ENCODE peak calls at places on chromosomes 11 and 22, in four cellular contexts. M is trophoblast cell, J is A549, K is neuronal stem cell. Z is an unnamed sample.

GRCh38 chr11:26188559-26188958 is 143.4 kb upstream of the ANO3 start:
- DNase-seq in M (no peak), J (no peak), K (no peak), Z (no peak)

GRCh38 chr11:108838804-108839128 is 173.9 kb downstream of the DDX10 start:
- DNase-seq in M (no peak), J (no peak), K (no peak), Z (no peak)

GRCh38 chr11:563812-564578 is 3.2 kb downstream of the RASSF7 start:
- DNase-seq in M (peak; percentile 87), J (no peak), K (no peak), Z (peak; percentile 57)

GRCh38 chr11:44681698-44682097 is 45.1 kb upstream of the TSPAN18 start:
- DNase-seq in M (no peak), J (no peak), K (no peak), Z (peak; percentile 54)

GRCh38 chr11:3219281-3219892 is 774 bp upstream of the MRGPRG start:
- DNase-seq in M (no peak), J (no peak), K (no peak), Z (no peak)

GRCh38 chr11:134576286-134576685 is 164.2 kb upstream of the B3GAT1 start:
- DNase-seq in M (no peak), J (no peak), K (no peak), Z (no peak)

GRCh38 chr11:32331098-32331497 is 104.2 kb downstream of the WT1 start:
- DNase-seq in M (no peak), J (no peak), K (no peak), Z (no peak)

GRCh38 chr22:42673898-42674390 is 24.8 kb upstream of the CYB5R3 start:
- DNase-seq in M (peak; percentile 54), J (no peak), K (no peak), Z (no peak)

GRCh38 chr11:10878408-10879214 is 20.8 kb upstream of the ZBED5 start:
- DNase-seq in M (no peak), J (peak; percentile 31), K (peak; percentile 17), Z (no peak)

GRCh38 chr11:94638278-94638901 is 71.2 kb downstream of the PIWIL4 start:
- DNase-seq in M (peak; percentile 15), J (no peak), K (no peak), Z (no peak)

GRCh38 chr22:25496396-25497064 is 67.9 kb upstream of the GRK3 start:
- DNase-seq in M (no peak), J (no peak), K (no peak), Z (no peak)

GRCh38 chr11:112961751-112962747 is 829 bp downstream of the NCAM1 start:
- DNase-seq in M (no peak), J (no peak), K (peak; percentile 39), Z (no peak)

DNA sequence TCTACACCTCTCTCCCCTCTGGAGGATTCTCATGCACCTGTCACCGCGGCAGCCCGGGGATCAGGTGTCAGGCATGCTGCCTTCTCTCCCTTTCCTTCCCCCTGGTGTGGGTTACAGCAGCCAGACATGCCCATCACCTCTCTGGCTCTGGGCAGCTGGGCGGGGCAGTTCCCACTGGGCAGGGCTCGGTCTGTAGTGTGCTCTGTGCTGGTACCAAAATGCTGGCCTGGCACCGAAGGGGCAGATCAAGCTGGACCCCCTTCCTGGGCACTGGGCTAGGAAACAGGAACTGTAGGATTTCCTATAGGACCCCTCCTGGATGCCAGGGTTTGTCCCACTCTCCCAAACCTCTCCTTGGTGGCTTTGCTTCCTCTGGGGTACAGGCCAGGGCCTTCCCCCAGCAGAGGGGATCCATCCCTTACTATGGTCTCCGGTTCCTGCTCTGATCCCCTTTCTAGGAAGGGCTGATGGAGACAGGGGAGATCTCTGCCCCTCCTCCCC is 821 bp downstream of the GAL3ST1 start:
- DNase-seq in M (no peak), J (no peak), K (no peak), Z (no peak)
- H3K27ac ChIP-seq in M (no peak overlapping the region), J (peak overlapping the region; percentile 98), K (no peak overlapping the region), Z (no peak overlapping the region)

DNA sequence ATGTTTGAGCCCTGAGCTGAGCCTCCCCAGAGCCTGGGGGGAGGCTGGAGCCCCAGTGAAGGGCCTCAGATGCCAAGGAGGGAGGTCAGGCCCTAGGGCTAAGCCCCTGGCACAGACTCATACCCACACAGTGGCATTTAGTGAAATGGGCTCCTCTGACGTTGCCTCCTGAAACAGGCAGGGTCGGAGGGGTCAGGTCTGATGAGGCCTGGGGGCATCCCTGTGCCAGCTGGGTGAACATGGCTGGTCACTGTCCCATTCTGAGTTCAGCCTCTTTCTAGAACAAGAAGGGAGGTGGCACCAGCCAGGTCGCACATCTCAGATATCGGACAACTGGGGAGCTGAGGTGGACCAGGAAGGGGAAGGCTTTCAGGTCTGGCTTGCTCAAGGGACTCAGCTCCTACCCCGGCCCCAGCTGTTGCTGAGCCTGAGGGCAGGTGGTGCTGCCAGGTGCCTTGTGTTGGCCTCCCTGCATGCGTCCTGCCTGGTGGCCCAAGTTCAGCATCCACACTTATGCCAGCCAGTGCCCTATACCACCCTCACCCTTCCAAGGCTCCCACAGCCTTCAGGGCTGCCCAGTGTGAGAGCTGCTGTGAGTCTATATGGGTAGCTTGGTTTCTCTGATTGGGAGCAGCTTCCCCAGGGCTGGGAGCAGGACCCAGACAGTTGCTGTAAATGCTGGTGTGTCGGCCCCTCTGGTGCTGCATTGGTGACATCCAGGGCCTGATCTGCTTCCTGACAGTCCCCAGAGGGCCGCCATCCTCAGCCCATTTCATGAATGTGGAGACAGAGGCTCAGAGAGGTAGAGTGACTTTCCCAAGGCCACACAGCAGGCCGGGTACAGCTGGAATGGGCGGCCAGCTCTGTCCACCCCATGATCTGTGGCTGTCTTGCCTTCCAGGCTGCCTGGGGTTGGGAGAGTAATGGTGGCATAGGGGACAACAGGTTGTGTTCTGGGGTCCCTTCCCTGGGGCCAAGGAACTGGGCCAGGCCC is 32.8 kb upstream of the PPARA start:
- DNase-seq in M (no peak), J (no peak), K (no peak), Z (no peak)
- H3K4me1 ChIP-seq in M (no peaks in the 10 kb centered on the region), J (peaks cover 43% of the 10 kb centered on the region), K (peaks cover 2% of the 10 kb centered on the region), Z (no peaks in the 10 kb centered on the region)

DNA sequence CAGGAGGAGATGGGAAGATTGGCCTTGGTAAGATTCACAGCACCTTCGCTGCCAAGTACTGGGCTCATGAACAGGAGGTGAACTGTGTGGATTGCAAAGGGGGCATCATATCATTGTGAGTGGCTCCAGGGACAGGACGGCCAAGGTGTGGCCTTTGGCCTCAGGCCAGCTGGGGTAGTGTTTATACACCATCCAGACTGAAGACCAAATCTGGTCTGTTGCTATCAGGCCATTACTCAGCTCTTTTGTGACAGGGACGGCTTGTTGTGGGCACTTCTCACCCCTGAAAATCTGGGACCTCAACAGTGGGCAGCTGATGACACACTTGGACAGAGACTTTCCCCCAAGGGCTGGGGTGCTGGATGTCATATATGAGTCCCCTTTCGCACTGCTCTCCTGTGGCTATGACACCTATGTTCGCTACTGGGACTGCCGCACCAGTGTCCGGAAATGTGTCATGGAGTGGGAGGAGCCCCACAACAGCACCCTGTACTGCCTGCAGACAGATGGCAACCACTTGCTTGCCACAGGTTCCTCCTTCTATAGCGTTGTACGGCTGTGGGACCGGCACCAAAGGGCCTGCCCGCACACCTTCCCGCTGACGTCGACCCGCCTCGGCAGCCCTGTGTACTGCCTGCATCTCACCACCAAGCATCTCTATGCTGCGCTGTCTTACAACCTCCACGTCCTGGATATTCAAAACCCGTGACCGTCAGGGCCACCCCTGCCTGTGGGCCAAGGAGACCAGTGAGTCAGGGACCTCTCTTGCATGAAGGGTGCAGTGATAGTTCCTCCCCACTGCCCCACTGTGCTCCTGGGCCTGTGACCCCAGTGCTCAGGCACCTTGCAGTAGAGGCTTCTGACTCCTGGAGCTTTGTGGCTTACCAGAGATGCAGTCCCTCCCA is 83.6 kb downstream of the BCR start:
- DNase-seq in M (no peak), J (no peak), K (no peak), Z (no peak)
- H3K27ac ChIP-seq in M (no peak overlapping the region), J (no peak overlapping the region), K (no peak overlapping the region), Z (peak overlapping the region; percentile 27)

GRCh38 chr22:17271711-17272451 is 52.6 kb upstream of the ADA2 start:
- DNase-seq in M (no peak), J (no peak), K (no peak), Z (no peak)

GRCh38 chr22:17269607-17270261 is 50.5 kb upstream of the ADA2 start:
- DNase-seq in M (no peak), J (no peak), K (no peak), Z (no peak)

GRCh38 chr22:17267661-17268330 is 48.6 kb upstream of the ADA2 start:
- DNase-seq in M (peak; percentile 75), J (no peak), K (no peak), Z (no peak)

GRCh38 chr22:17268501-17269223 is 49.4 kb upstream of the ADA2 start:
- DNase-seq in M (no peak), J (no peak), K (no peak), Z (no peak)

DNA sequence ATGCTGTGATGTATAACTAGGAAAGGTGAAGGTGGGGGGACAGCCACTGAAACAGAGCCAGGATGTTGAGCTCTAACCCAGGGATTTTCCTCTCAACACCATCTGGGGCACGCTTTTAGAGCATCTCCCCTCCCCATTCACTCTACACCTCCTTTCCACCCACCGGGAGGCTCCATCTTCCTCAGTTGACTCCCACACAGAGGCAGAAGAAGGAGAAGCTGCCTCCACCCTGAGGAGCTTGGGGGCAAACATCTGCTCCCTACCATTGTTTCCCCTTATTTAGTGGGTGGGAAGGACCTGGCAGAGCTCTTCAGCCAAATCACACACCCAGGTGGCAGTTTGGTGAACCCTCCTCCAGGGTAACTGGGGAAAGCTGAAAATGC is 50.0 kb upstream of the ADA2 start:
- DNase-seq in M (no peak), J (no peak), K (no peak), Z (no peak)
- H3K4me1 ChIP-seq in M (peaks cover 25% of the 10 kb centered on the region), J (no peaks in the 10 kb centered on the region), K (peaks cover 59% of the 10 kb centered on the region), Z (no peaks in the 10 kb centered on the region)

GRCh38 chr11:65524747-65525658 is at the start of gene SCYL1:
- DNase-seq in M (peak; percentile 51), J (peak; percentile 53), K (peak; percentile 80), Z (no peak)
- H3K27ac ChIP-seq in M (peak within 1 kb of the TSS; percentile 72), J (peak within 1 kb of the TSS; percentile 99), K (no peak within 1 kb of the TSS), Z (peak within 1 kb of the TSS; percentile 39)

DNA sequence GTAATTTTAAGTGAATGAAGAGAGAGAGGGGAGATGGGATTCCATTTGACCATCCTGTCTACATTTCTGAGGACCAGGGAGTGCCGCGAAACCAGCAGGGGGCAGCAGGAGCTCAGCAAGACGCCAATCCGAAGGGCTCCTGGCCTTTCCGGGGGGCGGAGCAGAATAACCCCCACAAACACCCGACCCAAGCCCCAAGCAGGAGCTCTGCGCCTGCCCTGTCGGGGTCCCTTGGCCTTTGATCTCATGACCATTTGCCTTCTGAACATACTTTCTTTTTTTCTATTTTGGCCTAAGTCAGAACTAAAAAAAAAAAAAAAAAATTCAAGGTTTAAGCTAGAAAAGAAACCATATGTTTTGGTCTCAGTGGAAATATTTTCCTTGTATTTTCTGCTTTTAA is 21.9 kb upstream of the SCN2B start:
- DNase-seq in M (peak; percentile 41), J (peak; percentile 58), K (no peak), Z (peak; percentile 74)
- H3K4me1 ChIP-seq in M (no peaks in the 10 kb centered on the region), J (peaks cover 20% of the 10 kb centered on the region), K (peaks cover 4% of the 10 kb centered on the region), Z (peaks cover 16% of the 10 kb centered on the region)